ENCODE peak calls at places on chromosomes 5 and 9, in five cellular contexts. K is hepatocyte, T is upper lobe of right lung, N is A549, W is ovary. B is an unnamed sample.

GRCh38 chr5:173318881-173319609 is 9.2 kb downstream of the STC2 start:
- DNase-seq in K (no peak), T (no peak), N (no peak), W (no peak), B (no peak)

GRCh38 chr5:61132559-61132958 is 29.7 kb downstream of the SMIM15 start:
- DNase-seq in K (no peak), T (no peak), N (no peak), W (no peak), B (peak)

GRCh38 chr9:20252778-20253177 is 369.5 kb downstream of the MLLT3 start:
- DNase-seq in K (no peak), T (no peak), N (no peak), W (no peak), B (no peak)

GRCh38 chr5:133321833-133322420 is 270.1 kb downstream of the HSPA4 start:
- DNase-seq in K (no peak), T (no peak), N (no peak), W (no peak), B (no peak)

GRCh38 chr5:172235827-172236749 is 42.1 kb downstream of the EFCAB9 start:
- DNase-seq in K (peak), T (no peak), N (no peak), W (no peak), B (peak)

GRCh38 chr5:41517909-41518308 is 7.5 kb upstream of the PLCXD3 start:
- DNase-seq in K (peak), T (no peak), N (no peak), W (no peak), B (peak)

GRCh38 chr9:100352201-100352726 is 478 bp downstream of the TEX10 start:
- DNase-seq in K (peak), T (peak), N (no peak), W (peak), B (peak)

GRCh38 chr9:14561929-14562386 is 131.3 kb downstream of the ZDHHC21 start:
- DNase-seq in K (peak), T (no peak), N (no peak), W (no peak), B (no peak)

GRCh38 chr9:99635032-99635431 is 186.7 kb upstream of the NR4A3 start:
- DNase-seq in K (no peak), T (no peak), N (no peak), W (no peak), B (no peak)

GRCh38 chr9:69081261-69081660 is 45.7 kb downstream of the FXN start:
- DNase-seq in K (no peak), T (no peak), N (no peak), W (no peak), B (no peak)

GRCh38 chr9:75101004-75101601 is 12.8 kb downstream of the OSTF1 start:
- DNase-seq in K (no peak), T (peak), N (no peak), W (peak), B (no peak)

GRCh38 chr5:105428461-105429129 is 1866.0 kb upstream of the NUDT12 start:
- DNase-seq in K (no peak), T (no peak), N (no peak), W (no peak), B (no peak)

GRCh38 chr9:18905883-18906649 is 126.9 kb downstream of the SAXO1 start:
- DNase-seq in K (no peak), T (no peak), N (no peak), W (no peak), B (no peak)

GRCh38 chr9:91378695-91379127 is 17.0 kb upstream of the AUH start:
- DNase-seq in K (peak), T (no peak), N (no peak), W (no peak), B (peak)

GRCh38 chr5:52735139-52735538 is 52.6 kb upstream of the ITGA1 start:
- DNase-seq in K (no peak), T (no peak), N (no peak), W (no peak), B (no peak)

GRCh38 chr5:138869763-138870500 is 5.2 kb downstream of the LRRTM2 start:
- DNase-seq in K (no peak), T (no peak), N (no peak), W (no peak), B (peak)
- TF ChIP-seq CTCF in K (no peak), T (no peak), N (no peak), W (no peak), B (no peak)

GRCh38 chr5:56666901-56667300 is 148.4 kb upstream of the MAP3K1 start:
- DNase-seq in K (no peak), T (no peak), N (no peak), W (no peak), B (no peak)
- H3K4me3 ChIP-seq in K (no peak), T (no peak), N (no peak), W (no peak), B (no peak)

DNA sequence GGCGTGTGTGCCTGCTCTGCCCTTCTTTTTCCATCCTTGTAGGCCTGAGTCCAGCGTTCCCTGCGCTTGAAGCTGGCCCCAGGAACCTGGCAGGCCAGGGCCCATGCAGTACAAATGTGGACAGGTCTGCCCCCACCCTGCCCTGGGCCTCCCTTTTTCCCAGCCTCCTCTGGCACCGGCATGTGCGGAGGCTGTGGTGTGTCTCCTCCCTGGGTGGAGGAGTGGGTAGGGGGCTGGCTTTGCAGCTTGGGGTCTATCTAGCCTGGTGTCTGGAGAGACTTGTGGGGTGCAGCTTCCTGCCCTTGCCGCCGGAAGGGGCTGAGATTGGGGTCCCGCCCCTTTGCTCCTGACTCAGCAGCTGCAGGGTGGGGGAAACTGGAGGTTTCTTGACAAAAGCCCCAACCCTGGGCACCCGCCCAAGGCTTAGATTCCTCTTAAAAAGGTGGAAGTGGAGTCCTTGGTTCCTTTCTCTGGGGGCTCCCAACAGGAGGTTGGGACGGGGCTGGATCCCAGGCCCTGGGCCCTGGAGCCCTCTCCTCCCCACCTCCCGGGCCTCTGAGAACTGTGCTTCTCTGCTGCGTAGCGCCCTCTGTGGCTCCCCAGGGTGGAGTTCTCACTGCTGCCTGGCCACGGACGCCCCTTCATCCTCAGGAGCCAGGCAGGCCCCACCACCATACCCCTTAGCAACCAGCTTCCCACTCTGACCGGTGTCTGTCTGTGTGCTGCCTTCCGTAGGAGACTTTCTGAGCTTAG is 18.0 kb downstream of the RXRA start:
- DNase-seq in K (no peak), T (no peak), N (no peak), W (no peak), B (peak)
- TF ChIP-seq CTCF in K (no peak), T (no peak), N (no peak), W (no peak), B (peak)

GRCh38 chr5:139658501-139658927 is 10.4 kb downstream of the CXXC5 start:
- DNase-seq in K (no peak), T (peak), N (no peak), W (no peak), B (peak)

GRCh38 chr5:139660916-139661814 is 13.0 kb downstream of the CXXC5 start:
- DNase-seq in K (peak), T (peak), N (peak), W (peak), B (peak)

GRCh38 chr5:139660105-139660915 is 12.2 kb downstream of the CXXC5 start:
- DNase-seq in K (no peak), T (peak), N (peak), W (no peak), B (peak)

GRCh38 chr5:139658928-139659667 is 10.9 kb downstream of the CXXC5 start:
- DNase-seq in K (peak), T (peak), N (peak), W (no peak), B (peak)

DNA sequence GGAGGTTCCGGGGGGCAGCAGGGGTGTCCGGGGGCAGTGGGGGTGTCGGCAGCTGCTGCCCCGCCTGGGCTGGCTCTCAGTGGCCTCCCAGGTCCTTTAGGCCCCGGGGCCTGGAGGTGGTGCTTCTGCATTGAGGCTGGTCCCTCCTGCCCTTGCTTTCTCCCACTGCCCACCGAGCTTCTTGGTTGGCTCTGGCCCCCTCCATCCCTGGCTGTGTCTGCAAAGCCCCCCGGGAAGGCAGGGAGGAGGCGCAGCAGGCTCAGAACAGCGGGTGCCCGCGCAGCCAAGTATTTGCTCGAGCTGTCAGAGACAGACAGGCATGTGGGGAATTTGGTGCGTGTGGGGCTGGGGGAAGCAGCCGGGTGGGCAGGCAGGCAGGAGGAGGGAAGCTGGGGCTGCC is 11.5 kb downstream of the CXXC5 start:
- DNase-seq in K (no peak), T (peak), N (no peak), W (no peak), B (no peak)
- H3K4me3 ChIP-seq in K (no peak), T (peak), N (peak), W (no peak), B (peak)

B was measured in fibroblast of the aortic adventitia.